ENCODE peak calls at places on chromosomes 6 and 20, in five cellular contexts. One of them, this sample, is unnamed.

GRCh38 chr20:16729080-16729479 is 746 bp upstream of the SNRPB2 start:
- DNase-seq in lower lobe of right lung: no peak
- DNase-seq in cardiac fibroblast: no peak
- DNase-seq in GM06990: no peak
- DNase-seq in fibroblast of lung: no peak
- DNase-seq in this sample: no peak

GRCh38 chr6:164230259-164230658 is 815.7 kb downstream of the QKI start:
- DNase-seq in GM06990: no peak
- DNase-seq in cardiac fibroblast: no peak
- DNase-seq in lower lobe of right lung: no peak
- DNase-seq in fibroblast of lung: no peak
- DNase-seq in this sample: no peak

GRCh38 chr6:138647006-138647405 is 126.6 kb upstream of the CCDC28A start:
- DNase-seq in GM06990: no peak
- DNase-seq in fibroblast of lung: peak
- DNase-seq in cardiac fibroblast: peak
- DNase-seq in lower lobe of right lung: no peak
- DNase-seq in this sample: no peak

GRCh38 chr20:21237956-21238355 is 65.2 kb upstream of the XRN2 start:
- DNase-seq in fibroblast of lung: no peak
- DNase-seq in lower lobe of right lung: no peak
- DNase-seq in cardiac fibroblast: peak
- DNase-seq in GM06990: no peak
- DNase-seq in this sample: no peak

GRCh38 chr6:25387483-25387882 is 108.3 kb downstream of the CARMIL1 start:
- DNase-seq in fibroblast of lung: no peak
- DNase-seq in GM06990: peak
- DNase-seq in lower lobe of right lung: no peak
- DNase-seq in cardiac fibroblast: no peak
- DNase-seq in this sample: no peak

GRCh38 chr6:33746036-33746600 is 587 bp downstream of the IP6K3 start:
- DNase-seq in cardiac fibroblast: peak
- DNase-seq in fibroblast of lung: peak
- DNase-seq in GM06990: no peak
- DNase-seq in lower lobe of right lung: no peak
- DNase-seq in this sample: no peak

GRCh38 chr6:166584813-166585429 is 1.6 kb downstream of the RAMACL start:
- DNase-seq in GM06990: no peak
- DNase-seq in cardiac fibroblast: no peak
- DNase-seq in fibroblast of lung: no peak
- DNase-seq in lower lobe of right lung: no peak
- DNase-seq in this sample: no peak

GRCh38 chr20:35387334-35387733 is 24.4 kb downstream of the UQCC1 start:
- DNase-seq in lower lobe of right lung: no peak
- DNase-seq in cardiac fibroblast: peak
- DNase-seq in fibroblast of lung: peak
- DNase-seq in GM06990: no peak
- DNase-seq in this sample: no peak

GRCh38 chr6:168133186-168133585 is 54.2 kb upstream of the FRMD1 start:
- DNase-seq in fibroblast of lung: peak
- DNase-seq in GM06990: no peak
- DNase-seq in lower lobe of right lung: no peak
- DNase-seq in cardiac fibroblast: peak
- DNase-seq in this sample: no peak

DNA sequence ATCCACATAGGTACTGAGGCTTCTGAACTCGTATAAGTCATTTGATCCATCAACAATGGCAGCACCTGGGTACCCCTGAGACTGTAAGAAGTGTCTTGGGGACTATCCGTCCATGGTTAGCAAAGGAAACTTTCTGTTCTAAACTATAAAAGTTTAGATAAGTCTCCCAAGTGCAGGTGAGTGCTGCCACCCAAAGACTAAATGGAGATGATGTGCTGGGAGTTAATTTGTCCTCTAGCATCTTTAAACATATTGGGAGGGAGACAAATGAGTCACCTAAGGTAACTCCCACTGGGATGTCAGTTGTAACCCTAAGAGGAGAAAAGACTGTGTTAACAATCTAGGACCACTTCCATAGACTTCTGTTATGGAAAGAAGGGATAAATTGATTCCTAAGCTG is 6.2 kb downstream of the BEND6 start:
- DNase-seq in cardiac fibroblast: no peak
- DNase-seq in fibroblast of lung: no peak
- DNase-seq in lower lobe of right lung: no peak
- DNase-seq in GM06990: no peak
- DNase-seq in this sample: no peak
- TF ChIP-seq CTCF in cardiac fibroblast: no peak
- TF ChIP-seq CTCF in fibroblast of lung: no peak
- TF ChIP-seq CTCF in lower lobe of right lung: no peak
- TF ChIP-seq CTCF in GM06990: no peak
- TF ChIP-seq CTCF in this sample: no peak

GRCh38 chr6:79949235-79949634 is 1.9 kb upstream of the ELOVL4 start:
- DNase-seq in fibroblast of lung: peak
- DNase-seq in lower lobe of right lung: peak
- DNase-seq in GM06990: peak
- DNase-seq in cardiac fibroblast: peak
- DNase-seq in this sample: peak
- TF ChIP-seq CTCF in fibroblast of lung: peak
- TF ChIP-seq CTCF in lower lobe of right lung: peak
- TF ChIP-seq CTCF in GM06990: peak
- TF ChIP-seq CTCF in cardiac fibroblast: peak
- TF ChIP-seq CTCF in this sample: peak

GRCh38 chr20:5809495-5809894 is 59.3 kb downstream of the SHLD1 start:
- DNase-seq in GM06990: no peak
- DNase-seq in cardiac fibroblast: no peak
- DNase-seq in fibroblast of lung: no peak
- DNase-seq in lower lobe of right lung: no peak
- DNase-seq in this sample: no peak
- TF ChIP-seq CTCF in GM06990: no peak
- TF ChIP-seq CTCF in cardiac fibroblast: no peak
- TF ChIP-seq CTCF in fibroblast of lung: no peak
- TF ChIP-seq CTCF in lower lobe of right lung: no peak
- TF ChIP-seq CTCF in this sample: no peak

GRCh38 chr20:50070361-50070760 is 42.6 kb downstream of the UBE2V1 start:
- DNase-seq in GM06990: no peak
- DNase-seq in cardiac fibroblast: no peak
- DNase-seq in lower lobe of right lung: no peak
- DNase-seq in fibroblast of lung: no peak
- DNase-seq in this sample: no peak
- TF ChIP-seq CTCF in GM06990: peak
- TF ChIP-seq CTCF in cardiac fibroblast: no peak
- TF ChIP-seq CTCF in lower lobe of right lung: no peak
- TF ChIP-seq CTCF in fibroblast of lung: no peak
- TF ChIP-seq CTCF in this sample: no peak

GRCh38 chr6:72250664-72251063 is 364.3 kb downstream of the RIMS1 start:
- DNase-seq in GM06990: no peak
- DNase-seq in lower lobe of right lung: no peak
- DNase-seq in cardiac fibroblast: peak
- DNase-seq in fibroblast of lung: peak
- DNase-seq in this sample: no peak
- TF ChIP-seq CTCF in GM06990: no peak
- TF ChIP-seq CTCF in lower lobe of right lung: no peak
- TF ChIP-seq CTCF in cardiac fibroblast: no peak
- TF ChIP-seq CTCF in fibroblast of lung: no peak
- TF ChIP-seq CTCF in this sample: no peak

DNA sequence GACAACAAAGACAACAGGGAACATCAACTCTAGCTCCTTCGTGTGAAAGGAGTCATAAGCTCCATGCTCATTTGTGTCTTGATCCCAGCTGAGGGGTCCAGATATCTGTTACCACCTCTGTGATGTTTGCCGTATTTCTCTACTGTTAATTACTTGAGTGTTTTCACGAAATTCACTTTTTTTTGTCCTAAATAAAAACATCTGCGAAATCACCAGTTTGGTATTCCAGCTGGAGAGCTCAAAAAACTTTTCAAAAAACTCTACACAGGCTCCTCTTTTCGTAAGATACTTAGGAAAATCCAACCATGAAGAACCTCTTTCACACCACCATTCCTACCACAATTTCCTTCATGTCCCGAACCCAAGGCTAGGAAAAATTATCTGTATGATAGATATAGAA is 25.3 kb downstream of the TRAF3IP2 start:
- DNase-seq in fibroblast of lung: no peak
- DNase-seq in GM06990: no peak
- DNase-seq in lower lobe of right lung: no peak
- DNase-seq in cardiac fibroblast: no peak
- DNase-seq in this sample: no peak
- TF ChIP-seq CTCF in fibroblast of lung: no peak
- TF ChIP-seq CTCF in GM06990: no peak
- TF ChIP-seq CTCF in lower lobe of right lung: no peak
- TF ChIP-seq CTCF in cardiac fibroblast: no peak
- TF ChIP-seq CTCF in this sample: no peak